ENCODE peak calls at places on chromosomes 16 and 17, in eight cellular contexts. G is fibroblast of the aortic adventitia, V is AG04449, O is cardiac fibroblast, S is HL-60, L is tibial nerve, C is brain microvascular endothelial cell, I is body of pancreas. B is an unnamed sample.

GRCh38 chr16:53549970-53550406 is 47.0 kb upstream of the AKTIP start:
- DNase-seq in G (peak), V (peak), O (peak), S (peak), L (peak), C (peak), I (peak), B (peak)

GRCh38 chr17:68759343-68760140 is 158.4 kb upstream of the FAM20A start:
- DNase-seq in G (peak), V (peak), O (peak), S (peak), L (peak), C (peak), I (peak), B (peak)

GRCh38 chr17:19379306-19380075 is 1.2 kb downstream of the MAPK7 start:
- DNase-seq in G (no peak), V (no peak), O (no peak), S (no peak), L (no peak), C (no peak), I (no peak), B (no peak)

GRCh38 chr16:17134586-17134985 is 336.2 kb downstream of the XYLT1 start:
- DNase-seq in G (no peak), V (no peak), O (no peak), S (no peak), L (no peak), C (no peak), I (no peak), B (no peak)

GRCh38 chr17:44587339-44587738 is 30.1 kb downstream of the FZD2 start:
- DNase-seq in G (peak), V (peak), O (peak), S (no peak), L (peak), C (peak), I (peak), B (peak)

GRCh38 chr16:80460988-80461387 is 79.8 kb upstream of the DYNLRB2 start:
- DNase-seq in G (no peak), V (no peak), O (no peak), S (no peak), L (no peak), C (no peak), I (no peak), B (no peak)

GRCh38 chr17:59220328-59221158 is at the start of gene GDPD1:
- DNase-seq in G (peak), V (peak), O (peak), S (peak), L (peak), C (peak), I (peak), B (peak)

GRCh38 chr16:88317619-88317977 is 65.2 kb upstream of the ZNF469 start:
- DNase-seq in G (peak), V (no peak), O (peak), S (no peak), L (no peak), C (no peak), I (no peak), B (peak)

GRCh38 chr17:51734462-51734861 is 424.1 kb downstream of the CA10 start:
- DNase-seq in G (peak), V (no peak), O (no peak), S (no peak), L (peak), C (no peak), I (peak), B (no peak)

GRCh38 chr17:79026345-79027273 is 2.6 kb downstream of the C1QTNF1 start:
- DNase-seq in G (peak), V (no peak), O (peak), S (no peak), L (no peak), C (no peak), I (no peak), B (peak)

GRCh38 chr17:10169274-10169673 is 29.1 kb downstream of the GAS7 start:
- DNase-seq in G (peak), V (no peak), O (no peak), S (no peak), L (no peak), C (no peak), I (no peak), B (no peak)

GRCh38 chr16:30774367-30775130 is 12.4 kb downstream of the RNF40 start:
- DNase-seq in G (no peak), V (no peak), O (no peak), S (no peak), L (no peak), C (no peak), I (no peak), B (no peak)

GRCh38 chr17:43791589-43791988 is 11.4 kb downstream of the CFAP97D1 start:
- DNase-seq in G (peak), V (no peak), O (peak), S (no peak), L (no peak), C (peak), I (peak), B (peak)

GRCh38 chr17:77572851-77573250 is 385.7 kb upstream of the TNRC6C start:
- DNase-seq in G (no peak), V (no peak), O (no peak), S (no peak), L (no peak), C (no peak), I (no peak), B (no peak)
- TF ChIP-seq CTCF in G (no peak), V (no peak), O (no peak), S (no peak), L (no peak), C (no peak), I (no peak), B (no peak)

GRCh38 chr16:2296662-2297505 is 29.0 kb upstream of the RNPS1 start:
- DNase-seq in G (peak), V (no peak), O (peak), S (peak), L (no peak), C (no peak), I (peak), B (peak)
- TF ChIP-seq CTCF in G (peak), V (peak), O (peak), S (peak), L (no peak), C (peak), I (peak), B (peak)

GRCh38 chr17:74814453-74814852 is 38.3 kb upstream of the NAT9 start:
- DNase-seq in G (no peak), V (no peak), O (no peak), S (no peak), L (no peak), C (no peak), I (no peak), B (no peak)
- TF ChIP-seq CTCF in G (no peak), V (no peak), O (no peak), S (no peak), L (no peak), C (peak), I (no peak), B (peak)

DNA sequence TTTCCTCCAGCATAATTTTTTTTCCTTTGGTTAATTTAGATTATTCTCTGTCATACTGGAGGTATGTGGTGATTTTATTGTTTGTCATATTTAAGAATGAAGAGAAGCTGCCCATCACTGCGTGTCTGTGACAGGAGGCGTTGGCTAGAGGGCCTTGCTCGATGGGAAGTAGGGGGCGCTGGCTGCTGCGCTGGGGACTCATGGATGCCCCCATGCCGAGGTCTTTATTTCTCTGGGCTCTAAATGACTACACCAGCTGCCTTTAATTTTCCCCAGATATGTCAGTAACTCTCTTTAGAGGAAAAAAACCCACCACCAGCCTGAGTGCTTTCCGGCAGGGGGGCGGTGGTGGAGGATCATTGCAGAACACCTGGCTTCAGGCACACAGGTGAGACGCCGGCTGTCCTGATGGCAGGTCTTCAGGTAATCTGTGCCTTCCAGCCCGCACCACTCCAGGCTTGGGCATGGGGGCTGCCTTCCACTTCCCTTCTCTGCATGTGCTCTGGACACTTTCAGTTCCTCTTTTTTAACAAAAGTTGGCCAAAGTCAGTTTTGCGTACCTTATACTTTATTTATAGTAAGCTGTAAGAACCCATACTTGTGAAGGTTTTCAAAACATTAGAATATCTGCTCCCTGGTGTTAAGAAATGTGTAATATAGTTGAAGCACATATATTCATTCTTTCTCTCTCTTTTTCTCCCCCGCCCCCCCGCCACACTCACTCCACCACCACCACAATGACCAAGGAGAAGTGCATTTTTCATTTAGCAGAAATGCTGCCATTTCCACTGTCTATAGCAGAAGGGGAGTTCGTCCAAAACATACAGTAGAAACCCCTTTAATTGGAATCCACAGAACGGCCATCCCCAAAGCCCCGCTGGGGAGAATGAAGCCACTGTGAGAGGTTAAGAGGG is 192.7 kb downstream of the RPTOR start:
- DNase-seq in G (no peak), V (no peak), O (no peak), S (peak), L (no peak), C (no peak), I (no peak), B (no peak)
- TF ChIP-seq CTCF in G (no peak), V (no peak), O (no peak), S (no peak), L (no peak), C (no peak), I (no peak), B (no peak)

GRCh38 chr16:83953796-83954576 is 946 bp downstream of the OSGIN1 start:
- DNase-seq in G (peak), V (no peak), O (peak), S (peak), L (no peak), C (peak), I (peak), B (peak)
- TF ChIP-seq CTCF in G (peak), V (peak), O (peak), S (peak), L (no peak), C (peak), I (peak), B (peak)

GRCh38 chr17:57243171-57243622 is 13.1 kb upstream of the MSI2 start:
- DNase-seq in G (peak), V (peak), O (peak), S (peak), L (peak), C (peak), I (peak), B (peak)
- TF ChIP-seq CTCF in G (peak), V (peak), O (peak), S (peak), L (peak), C (peak), I (peak), B (peak)

DNA sequence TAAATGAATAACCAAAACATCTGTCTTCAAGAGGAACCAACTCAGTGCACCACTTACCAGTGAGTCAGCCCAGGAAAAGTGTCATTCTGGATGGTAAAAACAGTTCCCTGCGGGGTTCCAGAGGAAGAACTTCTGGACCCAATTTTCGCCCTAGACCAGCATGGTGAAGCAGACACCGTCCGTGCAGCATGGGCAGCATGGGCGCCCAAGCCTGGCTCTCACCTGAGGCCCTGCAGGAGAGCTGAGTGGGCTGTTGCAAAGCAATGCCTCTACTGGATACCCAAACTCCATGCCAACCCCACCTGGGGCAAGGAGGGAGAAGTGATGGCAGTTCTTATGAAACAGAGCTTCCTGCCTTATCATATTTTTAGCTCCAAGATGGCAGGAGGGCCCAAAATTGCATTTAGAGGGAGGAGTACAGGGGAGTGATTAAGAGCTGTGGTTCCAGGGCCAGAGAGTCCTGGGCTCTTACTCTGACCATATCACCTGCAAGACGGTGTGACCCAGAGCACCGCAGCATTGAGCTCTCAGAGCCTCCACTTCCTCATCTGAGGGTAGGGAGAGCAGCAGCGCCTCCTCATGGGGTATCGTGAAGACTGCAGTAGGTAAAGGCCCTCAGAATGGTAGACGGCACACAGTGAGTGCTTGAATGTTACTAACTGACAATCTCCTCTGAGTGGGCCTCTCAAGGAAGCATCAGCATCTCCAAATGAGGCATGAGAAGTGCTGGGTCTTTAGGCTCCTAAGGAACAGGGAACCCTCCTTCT is 16.6 kb upstream of the INPP5K start:
- DNase-seq in G (no peak), V (no peak), O (peak), S (peak), L (no peak), C (no peak), I (peak), B (no peak)
- TF ChIP-seq CTCF in G (no peak), V (peak), O (peak), S (peak), L (no peak), C (peak), I (peak), B (peak)

GRCh38 chr16:81923296-81923695 is 88.0 kb downstream of the SDR42E1 start:
- DNase-seq in G (no peak), V (no peak), O (no peak), S (no peak), L (no peak), C (no peak), I (no peak), B (no peak)

GRCh38 chr16:81918927-81919326 is 92.3 kb downstream of the SDR42E1 start:
- DNase-seq in G (no peak), V (no peak), O (no peak), S (no peak), L (no peak), C (no peak), I (no peak), B (no peak)

GRCh38 chr16:81921415-81921814 is 89.9 kb downstream of the SDR42E1 start:
- DNase-seq in G (no peak), V (no peak), O (no peak), S (no peak), L (no peak), C (no peak), I (peak), B (no peak)

GRCh38 chr16:81920498-81920897 is 90.8 kb downstream of the SDR42E1 start:
- DNase-seq in G (no peak), V (no peak), O (no peak), S (no peak), L (no peak), C (no peak), I (no peak), B (no peak)

DNA sequence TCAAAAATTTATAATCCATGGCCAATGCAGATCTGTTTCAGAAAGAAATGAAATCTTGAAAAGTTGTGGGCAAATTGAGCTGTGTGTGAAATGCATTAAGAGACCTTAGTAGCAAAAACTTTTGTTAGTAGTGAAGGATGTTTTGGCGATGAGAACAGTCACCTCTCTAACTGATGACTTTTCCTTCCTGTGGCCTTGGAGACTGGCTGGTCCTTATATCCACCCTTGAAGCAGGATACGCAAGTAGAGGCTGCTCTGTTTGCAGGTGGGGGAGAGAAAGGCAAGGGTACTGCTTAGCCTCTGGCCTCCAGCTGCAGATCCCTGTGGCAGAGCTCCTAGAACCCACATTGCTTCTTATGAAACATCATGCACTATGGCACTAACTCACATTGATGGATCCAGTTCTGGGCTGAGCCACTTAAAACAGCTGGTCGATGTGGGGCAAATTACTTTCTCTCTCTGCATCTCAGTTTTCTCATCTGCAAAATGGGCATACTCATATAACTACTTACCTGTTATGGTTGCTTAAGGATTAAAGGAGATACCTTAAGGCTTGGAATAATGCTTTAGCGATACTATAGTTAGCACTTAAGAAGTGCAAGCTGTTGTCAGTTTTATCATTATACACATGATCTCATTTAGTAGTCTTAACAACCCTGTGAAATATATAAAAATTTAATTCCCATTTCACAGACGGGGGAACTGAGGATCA is 89.2 kb downstream of the SDR42E1 start:
- DNase-seq in G (no peak), V (no peak), O (no peak), S (no peak), L (no peak), C (no peak), I (no peak), B (no peak)
- TF ChIP-seq CTCF in G (no peak), V (no peak), O (no peak), S (no peak), L (no peak), C (no peak), I (no peak), B (no peak)

GRCh38 chr17:60585887-60586286 is 14.1 kb upstream of the PPM1D start:
- DNase-seq in G (no peak), V (no peak), O (no peak), S (no peak), L (no peak), C (no peak), I (no peak), B (no peak)

GRCh38 chr17:60590075-60590474 is 9.9 kb upstream of the PPM1D start:
- DNase-seq in G (no peak), V (no peak), O (no peak), S (no peak), L (no peak), C (no peak), I (no peak), B (no peak)

GRCh38 chr17:60583008-60583407 is 17.0 kb upstream of the PPM1D start:
- DNase-seq in G (no peak), V (no peak), O (no peak), S (no peak), L (no peak), C (no peak), I (no peak), B (no peak)

DNA sequence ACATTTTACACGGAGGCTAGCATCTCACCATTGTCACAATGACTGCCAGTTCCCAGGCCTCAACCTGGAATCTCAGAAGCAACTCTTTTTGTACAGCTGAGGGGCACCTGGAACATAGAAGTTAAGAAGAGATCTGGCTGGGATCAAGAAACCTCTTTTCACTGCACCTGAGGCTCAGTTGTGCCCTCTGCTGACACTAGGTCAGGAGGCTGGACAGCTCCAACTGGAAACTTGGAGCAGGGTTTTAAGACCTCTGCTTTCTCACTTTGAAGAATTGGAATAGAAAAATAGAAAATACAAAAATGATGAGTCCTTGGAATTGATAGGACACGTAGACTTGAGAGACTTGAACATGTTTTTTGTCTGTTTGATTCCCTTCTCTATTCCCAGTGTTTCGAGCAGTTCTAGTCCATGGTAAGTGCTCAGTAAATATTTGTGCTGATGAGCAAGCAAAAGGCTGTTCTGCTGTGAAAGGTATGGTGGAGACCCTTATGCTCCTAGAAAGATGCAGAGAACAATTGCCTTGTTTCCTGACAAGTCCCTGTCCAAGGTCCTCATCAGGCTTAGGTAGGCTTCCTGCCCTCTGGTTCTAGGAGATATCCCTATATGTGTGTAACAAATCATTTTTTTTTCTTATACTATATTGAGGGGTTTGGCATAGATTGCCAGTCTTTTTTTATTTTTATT is 13.6 kb upstream of the PPM1D start:
- DNase-seq in G (peak), V (no peak), O (peak), S (no peak), L (no peak), C (no peak), I (peak), B (no peak)
- TF ChIP-seq CTCF in G (peak), V (peak), O (peak), S (peak), L (no peak), C (peak), I (no peak), B (peak)

GRCh38 chr17:58084317-58084981 is 1.2 kb downstream of the DYNLL2 start:
- DNase-seq in G (peak), V (no peak), O (peak), S (no peak), L (peak), C (no peak), I (peak), B (peak)
- TF ChIP-seq CTCF in G (peak), V (peak), O (no peak), S (no peak), L (no peak), C (peak), I (peak), B (peak)